ENCODE peak calls at places on chromosomes 5 and 9, in nine cellular contexts. U, R, D, Q, C, T, S, M and B are unnamed samples.

GRCh38 chr9:12759767-12760166 is 15.1 kb upstream of the LURAP1L start:
- DNase-seq in U (no peak), R (no peak), D (peak), Q (peak), C (no peak), T (no peak), S (no peak), M (no peak), B (no peak)

GRCh38 chr9:92724528-92725265 is 39.9 kb downstream of the BICD2 start:
- DNase-seq in U (no peak), R (no peak), D (no peak), Q (no peak), C (no peak), T (no peak), S (no peak), M (no peak), B (no peak)

GRCh38 chr9:111945216-111945615 is 48.6 kb downstream of the UGCG start:
- DNase-seq in U (no peak), R (no peak), D (no peak), Q (peak), C (no peak), T (no peak), S (no peak), M (no peak), B (no peak)

GRCh38 chr9:108835831-108836230 is 20.0 kb downstream of the ACTL7B start:
- DNase-seq in U (no peak), R (no peak), D (no peak), Q (no peak), C (no peak), T (no peak), S (no peak), M (peak), B (no peak)

GRCh38 chr9:125960631-125961030 is 213.5 kb downstream of the PBX3 start:
- DNase-seq in U (no peak), R (no peak), D (no peak), Q (no peak), C (no peak), T (no peak), S (no peak), M (no peak), B (no peak)

GRCh38 chr5:130549884-130550552 is 615.0 kb downstream of the HINT1 start:
- DNase-seq in U (no peak), R (no peak), D (peak), Q (peak), C (no peak), T (no peak), S (no peak), M (peak), B (peak)

GRCh38 chr9:86126998-86127972 is 27.9 kb upstream of the GOLM1 start:
- DNase-seq in U (peak), R (peak), D (peak), Q (peak), C (peak), T (peak), S (no peak), M (peak), B (peak)

GRCh38 chr5:1655496-1656270 is 131.9 kb upstream of the LPCAT1 start:
- DNase-seq in U (peak), R (no peak), D (no peak), Q (no peak), C (no peak), T (no peak), S (no peak), M (no peak), B (no peak)

GRCh38 chr5:37552770-37553719 is 173.9 kb downstream of the WDR70 start:
- DNase-seq in U (no peak), R (no peak), D (peak), Q (peak), C (no peak), T (peak), S (no peak), M (peak), B (no peak)

GRCh38 chr9:23829580-23830458 is 3.8 kb upstream of the ELAVL2 start:
- DNase-seq in U (no peak), R (no peak), D (no peak), Q (peak), C (no peak), T (no peak), S (no peak), M (peak), B (peak)

GRCh38 chr5:154630410-154630809 is 124.8 kb upstream of the LARP1 start:
- DNase-seq in U (no peak), R (no peak), D (no peak), Q (no peak), C (no peak), T (no peak), S (no peak), M (no peak), B (no peak)

GRCh38 chr5:4765411-4765810 is 374.7 kb upstream of the ADAMTS16 start:
- DNase-seq in U (no peak), R (no peak), D (no peak), Q (no peak), C (no peak), T (no peak), S (no peak), M (no peak), B (no peak)

GRCh38 chr5:179321206-179321987 is 23.9 kb downstream of the ADAMTS2 start:
- DNase-seq in U (no peak), R (peak), D (no peak), Q (no peak), C (peak), T (no peak), S (no peak), M (no peak), B (no peak)

GRCh38 chr5:16570121-16570815 is 46.5 kb downstream of the RETREG1 start:
- DNase-seq in U (no peak), R (no peak), D (no peak), Q (peak), C (no peak), T (no peak), S (no peak), M (no peak), B (no peak)

GRCh38 chr5:95768731-95769130 is 37.6 kb downstream of the RHOBTB3 start:
- DNase-seq in U (no peak), R (no peak), D (no peak), Q (no peak), C (no peak), T (no peak), S (no peak), M (no peak), B (no peak)

GRCh38 chr5:6714221-6715041 is 1.2 kb downstream of the TENT4A start:
- DNase-seq in U (peak), R (peak), D (peak), Q (peak), C (peak), T (peak), S (no peak), M (peak), B (no peak)

GRCh38 chr5:150513375-150514309 is 5.7 kb downstream of the NDST1 start:
- DNase-seq in U (no peak), R (no peak), D (no peak), Q (no peak), C (no peak), T (peak), S (no peak), M (peak), B (no peak)

GRCh38 chr9:70079364-70080103 is 35.9 kb downstream of the MAMDC2 start:
- DNase-seq in U (no peak), R (no peak), D (no peak), Q (peak), C (no peak), T (no peak), S (no peak), M (peak), B (no peak)

GRCh38 chr5:150394103-150394502 is 18.6 kb downstream of the CD74 start:
- DNase-seq in U (no peak), R (no peak), D (no peak), Q (no peak), C (no peak), T (no peak), S (no peak), M (no peak), B (no peak)

GRCh38 chr9:114896344-114896743 is 34.0 kb downstream of the TNFSF8 start:
- DNase-seq in U (no peak), R (no peak), D (no peak), Q (no peak), C (no peak), T (no peak), S (no peak), M (no peak), B (no peak)

GRCh38 chr5:71645030-71645429 is 57.9 kb downstream of the MCCC2 start:
- DNase-seq in U (no peak), R (no peak), D (no peak), Q (no peak), C (no peak), T (no peak), S (no peak), M (no peak), B (no peak)

GRCh38 chr5:68405026-68405684 is 189.6 kb downstream of the PIK3R1 start:
- DNase-seq in U (no peak), R (no peak), D (no peak), Q (no peak), C (no peak), T (no peak), S (no peak), M (peak), B (no peak)

GRCh38 chr5:154315756-154316155 is 125.2 kb downstream of the GALNT10 start:
- DNase-seq in U (no peak), R (no peak), D (no peak), Q (no peak), C (no peak), T (no peak), S (no peak), M (no peak), B (no peak)